ENCODE peak calls at places on chromosome 3, in seven cellular contexts. R is AG08395, L is Daoy, G is left ventricle myocardium inferior, A is natural killer cell, C is K562, K is gastrocnemius medialis. D is an unnamed sample.

GRCh38 chr3:13673207-13673606 is 124.3 kb downstream of the FBLN2 start:
- DNase-seq in C (peak; percentile 60), A (no peak), G (no peak), R (no peak), L (no peak), K (no peak), D (no peak)

GRCh38 chr3:112815981-112816380 is 30.7 kb downstream of the CD200R1L start:
- DNase-seq in R (no peak), L (no peak), A (no peak), K (no peak), G (no peak), C (no peak), D (no peak)

GRCh38 chr3:127849368-127849767 is 27.1 kb upstream of the MGLL start:
- DNase-seq in A (no peak), K (no peak), C (no peak), L (no peak), R (no peak), G (no peak), D (no peak)

GRCh38 chr3:11705049-11705448 is 61.3 kb upstream of the VGLL4 start:
- DNase-seq in K (no peak), G (no peak), A (no peak), L (no peak), C (peak; percentile 23), R (peak; percentile 47), D (no peak)

GRCh38 chr3:185733980-185734724 is 90.7 kb downstream of the IGF2BP2 start:
- DNase-seq in C (peak; percentile 64), R (peak; percentile 68), L (peak; percentile 84), G (no peak), K (peak; percentile 13), A (no peak), D (no peak)

GRCh38 chr3:135348698-135349097 is 553.6 kb downstream of the EPHB1 start:
- DNase-seq in R (no peak), A (no peak), G (no peak), K (no peak), C (no peak), L (no peak), D (no peak)

GRCh38 chr3:99114565-99115291 is 213.2 kb upstream of the DCBLD2 start:
- DNase-seq in K (no peak), L (peak; percentile 63), R (peak; percentile 26), G (no peak), A (no peak), C (no peak), D (no peak)

GRCh38 chr3:133274477-133274876 is 125.4 kb upstream of the BFSP2 start:
- DNase-seq in K (no peak), G (no peak), L (no peak), C (no peak), A (no peak), R (no peak), D (no peak)

GRCh38 chr3:2714856-2715255 is 395.3 kb downstream of the IL5RA start:
- DNase-seq in L (no peak), G (no peak), A (no peak), R (no peak), C (no peak), K (no peak), D (no peak)

GRCh38 chr3:119901148-119901547 is 119.2 kb downstream of the NR1I2 start:
- DNase-seq in C (no peak), R (no peak), K (no peak), G (no peak), A (no peak), L (no peak), D (no peak)

GRCh38 chr3:77530870-77531269 is 491.0 kb downstream of the ROBO2 start:
- DNase-seq in A (no peak), R (peak; percentile 75), K (no peak), G (no peak), C (no peak), L (no peak), D (no peak)

GRCh38 chr3:118863731-118864322 is 170.8 kb downstream of the IGSF11 start:
- DNase-seq in L (no peak), G (no peak), C (no peak), A (no peak), R (no peak), K (no peak), D (no peak)

GRCh38 chr3:53114412-53115074 is 15.7 kb downstream of the RFT1 start:
- DNase-seq in C (peak; percentile 31), G (no peak), K (no peak), A (no peak), R (peak; percentile 43), L (peak; percentile 47), D (no peak)

GRCh38 chr3:159039286-159039685 is 237.4 kb downstream of the MFSD1 start:
- DNase-seq in L (no peak), K (no peak), R (no peak), G (no peak), A (no peak), C (no peak), D (no peak)

GRCh38 chr3:146160964-146161724 is at the start of gene PLOD2:
- DNase-seq in G (peak; percentile 84), C (peak; percentile 8), K (peak; percentile 14), L (peak; percentile 86), R (peak; percentile 69), A (no peak), D (peak; percentile 95)

GRCh38 chr3:13872451-13872850 is 7.4 kb downstream of the WNT7A start:
- DNase-seq in C (no peak), L (no peak), R (no peak), G (no peak), K (no peak), A (no peak), D (peak; percentile 61)

GRCh38 chr3:151431940-151432339 is 28.9 kb downstream of the IGSF10 start:
- DNase-seq in G (no peak), L (peak; percentile 89), R (no peak), C (no peak), K (no peak), A (no peak), D (no peak)

GRCh38 chr3:129673012-129673411 is 66.5 kb upstream of the PLXND1 start:
- DNase-seq in G (no peak), R (no peak), A (no peak), C (no peak), L (no peak), K (no peak), D (no peak)

GRCh38 chr3:130894130-130894872 is 417 bp downstream of the ATP2C1 start:
- DNase-seq in G (peak; percentile 34), A (peak; percentile 40), K (no peak), R (peak; percentile 31), C (peak; percentile 50), L (peak; percentile 44), D (peak; percentile 81)

GRCh38 chr3:150022406-150023238 is 51.9 kb upstream of the PFN2 start:
- DNase-seq in A (no peak), G (no peak), K (no peak), C (no peak), R (no peak), L (peak; percentile 45), D (no peak)

GRCh38 chr3:45592405-45592804 is 2.1 kb upstream of the LIMD1 start:
- DNase-seq in L (no peak), R (no peak), A (no peak), G (no peak), K (no peak), C (no peak), D (peak; percentile 12)

GRCh38 chr3:127220497-127220896 is 27.6 kb downstream of the PRR23E start:
- DNase-seq in A (no peak), C (no peak), L (no peak), G (no peak), R (no peak), K (no peak), D (no peak)

GRCh38 chr3:15754047-15754446 is 43.7 kb downstream of the ANKRD28 start:
- DNase-seq in R (no peak), A (no peak), L (peak; percentile 8), K (no peak), C (no peak), G (no peak), D (no peak)

GRCh38 chr3:129046037-129046731 is 14.4 kb upstream of the GP9 start:
- DNase-seq in L (no peak), C (no peak), A (peak; percentile 31), G (peak; percentile 15), K (no peak), R (no peak), D (peak; percentile 70)

GRCh38 chr3:128455786-128456748 is 10.6 kb downstream of the DNAJB8 start:
- DNase-seq in L (no peak), G (no peak), R (no peak), C (no peak), K (no peak), A (no peak), D (no peak)

GRCh38 chr3:151210676-151211381 is 7.8 kb upstream of the GPR171 start:
- DNase-seq in R (no peak), G (no peak), K (no peak), A (no peak), C (no peak), L (no peak), D (no peak)

GRCh38 chr3:58414538-58415197 is 19.0 kb downstream of the PDHB start:
- DNase-seq in C (peak; percentile 37), L (peak; percentile 55), R (peak; percentile 71), G (peak; percentile 33), A (no peak), K (no peak), D (no peak)

GRCh38 chr3:157477441-157477840 is 25.8 kb downstream of the VEPH1 start:
- DNase-seq in K (no peak), C (no peak), L (peak; percentile 26), R (no peak), G (no peak), A (no peak), D (no peak)

GRCh38 chr3:140521751-140522445 is 156.0 kb upstream of the TRIM42 start:
- DNase-seq in L (no peak), G (no peak), R (no peak), A (no peak), C (no peak), K (no peak), D (no peak)

GRCh38 chr3:45055411-45056143 is 29.5 kb downstream of the CLEC3B start:
- DNase-seq in L (peak; percentile 38), A (no peak), K (no peak), G (no peak), R (no peak), C (peak; percentile 59), D (no peak)

GRCh38 chr3:88987786-88988185 is 119.6 kb upstream of the EPHA3 start:
- DNase-seq in C (no peak), G (no peak), L (no peak), R (no peak), K (no peak), A (no peak), D (no peak)

D was measured in posterior vena cava.